ENCODE peak calls at places on chromosomes 4 and X, in four cellular contexts. C is M059J, G is HCT116, F is GM10248. X is an unnamed sample.

GRCh38 chr4:54800831-54801530 is 143.2 kb downstream of the KIT start:
- DNase-seq in G (no peak), F (no peak), C (peak; percentile 7), X (no peak)

GRCh38 chr4:170089274-170089742 is 448 bp downstream of the AADAT start:
- DNase-seq in C (peak; percentile 39), F (peak; percentile 8), G (no peak), X (peak; percentile 43)

GRCh38 chr4:68074397-68074796 is 55.3 kb downstream of the TMPRSS11F start:
- DNase-seq in G (no peak), C (peak; percentile 2), F (no peak), X (no peak)

GRCh38 chr4:168063031-168063430 is 29.3 kb upstream of the ANXA10 start:
- DNase-seq in G (no peak), F (no peak), C (no peak), X (no peak)

GRCh38 chr4:44738615-44739014 is 12.3 kb upstream of the GNPDA2 start:
- DNase-seq in C (no peak), F (peak; percentile 2), G (no peak), X (peak; percentile 6)

GRCh38 chr4:29390921-29391320 is 1329.2 kb upstream of the PCDH7 start:
- DNase-seq in F (no peak), G (no peak), C (peak; percentile 66), X (no peak)

GRCh38 chr4:15729910-15730533 is 27.2 kb downstream of the BST1 start:
- DNase-seq in C (peak; percentile 56), F (peak; percentile 64), G (peak; percentile 19), X (peak; percentile 61)

GRCh38 chr4:165308606-165309005 is 18.9 kb upstream of the MSMO1 start:
- DNase-seq in C (no peak), F (no peak), G (no peak), X (no peak)

GRCh38 chr4:26692014-26692726 is 108.3 kb downstream of the TBC1D19 start:
- DNase-seq in F (no peak), G (no peak), C (peak; percentile 93), X (peak; percentile 3)

GRCh38 chr4:110287130-110287529 is 88.7 kb upstream of the ELOVL6 start:
- DNase-seq in F (peak; percentile 79), C (peak; percentile 85), G (peak; percentile 44), X (peak; percentile 62)

GRCh38 chrX:19760841-19761512 is 126.4 kb downstream of the SH3KBP1 start:
- DNase-seq in F (no peak), C (no peak), G (no peak), X (no peak)

GRCh38 chrX:138026211-138026610 is 460.3 kb downstream of the ZIC3 start:
- DNase-seq in G (no peak), C (no peak), F (peak; percentile 15), X (peak; percentile 11)